ENCODE peak calls at places on chromosome 22, in five cellular contexts. One of them, this sample, is unnamed.

GRCh38 chr22:49080631-49081030 is 747.0 kb downstream of the BRD1 start:
- DNase-seq in HFFc6: no peak
- DNase-seq in MCF 10A: no peak
- DNase-seq in fibroblast of mammary gland: no peak
- DNase-seq in AG04450: no peak
- DNase-seq in this sample: no peak

GRCh38 chr22:44037519-44038370 is 13.6 kb downstream of the PARVB start:
- DNase-seq in HFFc6: peak; percentile 94
- DNase-seq in MCF 10A: peak; percentile 91
- DNase-seq in fibroblast of mammary gland: peak; percentile 94
- DNase-seq in AG04450: peak; percentile 86
- DNase-seq in this sample: no peak

GRCh38 chr22:49934891-49935557 is 16.6 kb downstream of the CRELD2 start:
- DNase-seq in HFFc6: no peak
- DNase-seq in MCF 10A: peak; percentile 68
- DNase-seq in fibroblast of mammary gland: peak; percentile 39
- DNase-seq in AG04450: no peak
- DNase-seq in this sample: peak; percentile 91

GRCh38 chr22:38788417-38788816 is 5.5 kb downstream of the DNAL4 start:
- DNase-seq in HFFc6: peak; percentile 92
- DNase-seq in MCF 10A: peak; percentile 69
- DNase-seq in fibroblast of mammary gland: peak; percentile 92
- DNase-seq in AG04450: peak; percentile 72
- DNase-seq in this sample: no peak

GRCh38 chr22:46007003-46007847 is 30.3 kb upstream of the WNT7B start:
- DNase-seq in HFFc6: peak; percentile 69
- DNase-seq in MCF 10A: peak; percentile 96
- DNase-seq in fibroblast of mammary gland: peak; percentile 89
- DNase-seq in AG04450: no peak
- DNase-seq in this sample: peak; percentile 43

GRCh38 chr22:43270314-43270908 is 72.8 kb downstream of the SCUBE1 start:
- DNase-seq in HFFc6: no peak
- DNase-seq in MCF 10A: no peak
- DNase-seq in fibroblast of mammary gland: no peak
- DNase-seq in AG04450: no peak
- DNase-seq in this sample: no peak

GRCh38 chr22:16866167-16866566 is 41.0 kb upstream of the XKR3 start:
- DNase-seq in HFFc6: no peak
- DNase-seq in MCF 10A: peak; percentile 57
- DNase-seq in fibroblast of mammary gland: peak; percentile 91
- DNase-seq in AG04450: no peak
- DNase-seq in this sample: no peak

GRCh38 chr22:39148727-39149535 is 3.5 kb downstream of the CBX7 start:
- DNase-seq in HFFc6: no peak
- DNase-seq in MCF 10A: no peak
- DNase-seq in fibroblast of mammary gland: no peak
- DNase-seq in AG04450: no peak
- DNase-seq in this sample: peak; percentile 88

GRCh38 chr22:45830531-45831245 is 146.3 kb downstream of the WNT7B start:
- DNase-seq in HFFc6: peak; percentile 66
- DNase-seq in MCF 10A: peak; percentile 30
- DNase-seq in fibroblast of mammary gland: peak; percentile 71
- DNase-seq in AG04450: no peak
- DNase-seq in this sample: no peak

GRCh38 chr22:23278883-23279675 is 98.8 kb downstream of the BCR start:
- DNase-seq in HFFc6: no peak
- DNase-seq in MCF 10A: peak; percentile 96
- DNase-seq in fibroblast of mammary gland: peak; percentile 17
- DNase-seq in AG04450: no peak
- DNase-seq in this sample: peak; percentile 38

GRCh38 chr22:23715811-23716355 is 25.1 kb downstream of the RGL4 start:
- DNase-seq in HFFc6: no peak
- DNase-seq in MCF 10A: no peak
- DNase-seq in fibroblast of mammary gland: no peak
- DNase-seq in AG04450: no peak
- DNase-seq in this sample: no peak

GRCh38 chr22:42920101-42920820 is 63.2 kb upstream of the ARFGAP3 start:
- DNase-seq in HFFc6: peak; percentile 62
- DNase-seq in MCF 10A: peak; percentile 79
- DNase-seq in fibroblast of mammary gland: no peak
- DNase-seq in AG04450: no peak
- DNase-seq in this sample: no peak

GRCh38 chr22:23565942-23566715 is 14.0 kb downstream of the IGLL1 start:
- DNase-seq in HFFc6: no peak
- DNase-seq in MCF 10A: no peak
- DNase-seq in fibroblast of mammary gland: no peak
- DNase-seq in AG04450: no peak
- DNase-seq in this sample: peak; percentile 13

GRCh38 chr22:24284747-24285203 is 14.1 kb downstream of the SPECC1L start:
- DNase-seq in HFFc6: peak; percentile 45
- DNase-seq in MCF 10A: peak; percentile 21
- DNase-seq in fibroblast of mammary gland: peak; percentile 53
- DNase-seq in AG04450: no peak
- DNase-seq in this sample: peak; percentile 41

GRCh38 chr22:32775957-32776356 is 25.5 kb upstream of the TIMP3 start:
- DNase-seq in HFFc6: no peak
- DNase-seq in MCF 10A: peak; percentile 29
- DNase-seq in fibroblast of mammary gland: no peak
- DNase-seq in AG04450: no peak
- DNase-seq in this sample: no peak

GRCh38 chr22:29531419-29531818 is 22.1 kb downstream of the THOC5 start:
- DNase-seq in HFFc6: no peak
- DNase-seq in MCF 10A: peak; percentile 40
- DNase-seq in fibroblast of mammary gland: peak; percentile 12
- DNase-seq in AG04450: no peak
- DNase-seq in this sample: no peak

GRCh38 chr22:43921361-43921760 is 2.2 kb upstream of the PNPLA3 start:
- DNase-seq in HFFc6: peak; percentile 87
- DNase-seq in MCF 10A: peak; percentile 62
- DNase-seq in fibroblast of mammary gland: peak; percentile 56
- DNase-seq in AG04450: no peak
- DNase-seq in this sample: no peak

GRCh38 chr22:50526849-50527801 is 1.7 kb upstream of the SCO2 start:
- DNase-seq in HFFc6: no peak
- DNase-seq in MCF 10A: peak; percentile 29
- DNase-seq in fibroblast of mammary gland: peak; percentile 50
- DNase-seq in AG04450: no peak
- DNase-seq in this sample: peak; percentile 71

GRCh38 chr22:44270556-44270880 is 42.2 kb downstream of the SHISAL1 start:
- DNase-seq in HFFc6: no peak
- DNase-seq in MCF 10A: no peak
- DNase-seq in fibroblast of mammary gland: no peak
- DNase-seq in AG04450: no peak
- DNase-seq in this sample: no peak

GRCh38 chr22:44352378-44353062 is 39.8 kb upstream of the SHISAL1 start:
- DNase-seq in HFFc6: no peak
- DNase-seq in MCF 10A: no peak
- DNase-seq in fibroblast of mammary gland: no peak
- DNase-seq in AG04450: no peak
- DNase-seq in this sample: no peak

GRCh38 chr22:23784215-23784732 is 2.5 kb upstream of the SMARCB1 start:
- DNase-seq in HFFc6: peak; percentile 40
- DNase-seq in MCF 10A: no peak
- DNase-seq in fibroblast of mammary gland: no peak
- DNase-seq in AG04450: no peak
- DNase-seq in this sample: peak; percentile 40

GRCh38 chr22:32926600-32926999 is 125.1 kb downstream of the TIMP3 start:
- DNase-seq in HFFc6: peak; percentile 41
- DNase-seq in MCF 10A: peak; percentile 50
- DNase-seq in fibroblast of mammary gland: peak; percentile 43
- DNase-seq in AG04450: peak; percentile 6
- DNase-seq in this sample: peak; percentile 9

DNA sequence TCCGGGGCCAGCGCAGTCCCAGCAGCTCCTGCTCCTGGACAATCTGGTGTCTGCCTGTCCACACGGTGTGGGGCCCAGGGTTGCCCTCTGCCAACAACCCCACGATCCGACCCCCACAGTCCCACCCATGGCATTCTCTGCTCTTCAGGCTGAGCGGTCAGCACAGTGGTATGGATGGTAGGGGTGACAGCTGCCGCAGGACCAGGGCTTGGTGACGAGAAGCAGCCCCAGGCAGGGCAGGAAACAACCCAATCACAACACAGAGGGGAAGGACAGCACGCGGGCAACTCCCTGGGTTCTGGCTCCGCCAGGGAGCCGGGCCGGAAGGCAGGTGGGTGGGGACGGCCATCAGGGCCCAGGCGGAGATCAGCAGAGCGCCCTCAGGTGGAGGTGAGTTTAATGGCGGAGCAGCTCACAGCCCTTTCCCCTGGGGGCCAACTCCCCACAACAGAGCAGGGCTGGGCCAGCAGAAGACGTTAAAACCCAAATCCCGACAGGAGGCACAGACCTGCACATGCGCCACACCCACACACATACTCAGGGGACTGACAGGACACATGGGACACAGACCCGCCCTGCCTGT is 5.3 kb upstream of the CHADL start:
- DNase-seq in HFFc6: no peak
- DNase-seq in MCF 10A: no peak
- DNase-seq in fibroblast of mammary gland: no peak
- DNase-seq in AG04450: no peak
- DNase-seq in this sample: no peak
- TF ChIP-seq CTCF in HFFc6: peak; percentile 48
- TF ChIP-seq CTCF in MCF 10A: no peak
- TF ChIP-seq CTCF in fibroblast of mammary gland: no peak
- TF ChIP-seq CTCF in AG04450: no peak
- TF ChIP-seq CTCF in this sample: no peak

GRCh38 chr22:20551805-20552449 is 44.5 kb downstream of the MED15 start:
- DNase-seq in HFFc6: no peak
- DNase-seq in MCF 10A: no peak
- DNase-seq in fibroblast of mammary gland: no peak
- DNase-seq in AG04450: no peak
- DNase-seq in this sample: peak; percentile 87
- TF ChIP-seq CTCF in HFFc6: peak; percentile 62
- TF ChIP-seq CTCF in MCF 10A: no peak
- TF ChIP-seq CTCF in fibroblast of mammary gland: peak; percentile 32
- TF ChIP-seq CTCF in AG04450: peak; percentile 31
- TF ChIP-seq CTCF in this sample: peak; percentile 49

GRCh38 chr22:37284807-37285355 is 2.6 kb downstream of the CYTH4 start:
- DNase-seq in HFFc6: no peak
- DNase-seq in MCF 10A: no peak
- DNase-seq in fibroblast of mammary gland: no peak
- DNase-seq in AG04450: no peak
- DNase-seq in this sample: peak; percentile 45

GRCh38 chr22:37282385-37282677 is at the start of gene CYTH4:
- DNase-seq in HFFc6: no peak
- DNase-seq in MCF 10A: no peak
- DNase-seq in fibroblast of mammary gland: no peak
- DNase-seq in AG04450: no peak
- DNase-seq in this sample: peak; percentile 91

GRCh38 chr22:37281646-37282384 is 493 bp upstream of the CYTH4 start:
- DNase-seq in HFFc6: no peak
- DNase-seq in MCF 10A: no peak
- DNase-seq in fibroblast of mammary gland: no peak
- DNase-seq in AG04450: no peak
- DNase-seq in this sample: no peak

GRCh38 chr22:37284126-37284806 is 2.0 kb downstream of the CYTH4 start:
- DNase-seq in HFFc6: no peak
- DNase-seq in MCF 10A: no peak
- DNase-seq in fibroblast of mammary gland: no peak
- DNase-seq in AG04450: no peak
- DNase-seq in this sample: no peak

GRCh38 chr22:37283393-37283937 is 1.2 kb downstream of the CYTH4 start:
- DNase-seq in HFFc6: no peak
- DNase-seq in MCF 10A: no peak
- DNase-seq in fibroblast of mammary gland: no peak
- DNase-seq in AG04450: no peak
- DNase-seq in this sample: peak; percentile 68
- TF ChIP-seq CTCF in HFFc6: peak; percentile 57
- TF ChIP-seq CTCF in MCF 10A: peak; percentile 28
- TF ChIP-seq CTCF in fibroblast of mammary gland: peak; percentile 41
- TF ChIP-seq CTCF in AG04450: peak; percentile 50
- TF ChIP-seq CTCF in this sample: no peak

GRCh38 chr22:41092847-41093371 is 517 bp downstream of the EP300 start:
- DNase-seq in HFFc6: peak; percentile 8
- DNase-seq in MCF 10A: peak; percentile 51
- DNase-seq in fibroblast of mammary gland: peak; percentile 41
- DNase-seq in AG04450: no peak
- DNase-seq in this sample: peak; percentile 55
- TF ChIP-seq CTCF in HFFc6: no peak
- TF ChIP-seq CTCF in MCF 10A: no peak
- TF ChIP-seq CTCF in fibroblast of mammary gland: no peak
- TF ChIP-seq CTCF in AG04450: no peak
- TF ChIP-seq CTCF in this sample: no peak

DNA sequence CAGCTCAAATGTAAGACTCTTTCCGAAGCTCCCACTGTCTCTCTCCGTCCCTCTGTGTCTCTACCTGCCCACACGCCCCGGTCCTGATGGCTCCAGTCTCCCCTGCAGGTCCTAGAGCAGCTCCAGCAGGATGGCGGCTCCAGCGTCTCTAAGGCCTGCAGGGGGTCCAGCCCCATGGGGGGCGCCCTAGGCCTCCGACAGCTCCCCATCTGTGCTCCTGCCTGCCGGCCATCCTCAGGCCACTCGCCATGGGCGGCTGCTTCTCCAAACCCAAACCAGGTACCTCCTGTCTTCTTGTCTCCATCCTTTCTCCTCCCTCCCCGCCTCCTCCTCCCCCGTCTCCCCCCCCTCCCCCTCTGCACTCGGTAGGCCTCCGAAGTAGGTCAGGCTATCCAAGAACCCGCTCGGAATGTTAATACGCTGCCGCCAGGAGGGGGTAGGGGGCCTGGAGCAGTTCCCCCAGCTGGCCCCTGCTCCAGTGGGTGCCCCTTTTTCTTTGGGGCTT is 694 bp downstream of the AIFM3 start:
- DNase-seq in HFFc6: no peak
- DNase-seq in MCF 10A: no peak
- DNase-seq in fibroblast of mammary gland: no peak
- DNase-seq in AG04450: no peak
- DNase-seq in this sample: no peak
- TF ChIP-seq CTCF in HFFc6: no peak
- TF ChIP-seq CTCF in MCF 10A: no peak
- TF ChIP-seq CTCF in fibroblast of mammary gland: no peak
- TF ChIP-seq CTCF in AG04450: no peak
- TF ChIP-seq CTCF in this sample: no peak

GRCh38 chr22:27196483-27196882 is 539.1 kb downstream of the MIAT start:
- DNase-seq in HFFc6: no peak
- DNase-seq in MCF 10A: no peak
- DNase-seq in fibroblast of mammary gland: no peak
- DNase-seq in AG04450: no peak
- DNase-seq in this sample: no peak
- TF ChIP-seq CTCF in HFFc6: no peak
- TF ChIP-seq CTCF in MCF 10A: no peak
- TF ChIP-seq CTCF in fibroblast of mammary gland: no peak
- TF ChIP-seq CTCF in AG04450: no peak
- TF ChIP-seq CTCF in this sample: no peak

GRCh38 chr22:48004936-48005335 is 1242.5 kb downstream of the TBC1D22A start:
- DNase-seq in HFFc6: no peak
- DNase-seq in MCF 10A: no peak
- DNase-seq in fibroblast of mammary gland: no peak
- DNase-seq in AG04450: no peak
- DNase-seq in this sample: no peak

GRCh38 chr22:48004038-48004437 is 1241.6 kb downstream of the TBC1D22A start:
- DNase-seq in HFFc6: no peak
- DNase-seq in MCF 10A: no peak
- DNase-seq in fibroblast of mammary gland: no peak
- DNase-seq in AG04450: no peak
- DNase-seq in this sample: no peak
- TF ChIP-seq CTCF in HFFc6: no peak
- TF ChIP-seq CTCF in MCF 10A: no peak
- TF ChIP-seq CTCF in fibroblast of mammary gland: no peak
- TF ChIP-seq CTCF in AG04450: no peak
- TF ChIP-seq CTCF in this sample: no peak

GRCh38 chr22:36362077-36362476 is 25.7 kb downstream of the MYH9 start:
- DNase-seq in HFFc6: no peak
- DNase-seq in MCF 10A: no peak
- DNase-seq in fibroblast of mammary gland: no peak
- DNase-seq in AG04450: no peak
- DNase-seq in this sample: no peak
- TF ChIP-seq CTCF in HFFc6: no peak
- TF ChIP-seq CTCF in MCF 10A: no peak
- TF ChIP-seq CTCF in fibroblast of mammary gland: no peak
- TF ChIP-seq CTCF in AG04450: no peak
- TF ChIP-seq CTCF in this sample: no peak

This sample was measured in activated CD8-positive, alpha-beta T cell treated with anti-CD3 and anti-CD28 coated beads for 36 hours.